ENCODE peak calls at places on chromosomes 3 and 15, in nine cellular contexts. M is GM10248, G is B cell, W is left ventricle myocardium inferior, U is omental fat pad, H is hepatocyte, Z is GM20000, X is HFFc6, F is breast epithelium. C is an unnamed sample.

GRCh38 chr15:70062321-70062956 is 35.3 kb downstream of the TLE3 start:
- DNase-seq in M (no peak), G (no peak), W (peak; percentile 80), U (no peak), H (peak; percentile 63), Z (no peak), X (peak; percentile 92), F (peak; percentile 77), C (peak; percentile 86)

GRCh38 chr3:183698318-183698731 is 728 bp downstream of the YEATS2 start:
- DNase-seq in M (peak; percentile 38), G (no peak), W (peak; percentile 17), U (no peak), H (peak; percentile 44), Z (peak; percentile 58), X (peak; percentile 46), F (no peak), C (no peak)

GRCh38 chr3:94345101-94345500 is 282.2 kb downstream of the NSUN3 start:
- DNase-seq in M (no peak), G (no peak), W (no peak), U (no peak), H (no peak), Z (no peak), X (no peak), F (no peak), C (no peak)

GRCh38 chr3:19399836-19400235 is 251.5 kb downstream of the KCNH8 start:
- DNase-seq in M (no peak), G (no peak), W (no peak), U (no peak), H (no peak), Z (no peak), X (no peak), F (no peak), C (no peak)

GRCh38 chr15:77527831-77528231 is 104.9 kb downstream of the LINGO1 start:
- DNase-seq in M (no peak), G (no peak), W (no peak), U (no peak), H (no peak), Z (no peak), X (no peak), F (no peak), C (no peak)

GRCh38 chr15:28918141-28918983 is 32.6 kb downstream of the APBA2 start:
- DNase-seq in M (no peak), G (no peak), W (no peak), U (no peak), H (peak; percentile 69), Z (no peak), X (no peak), F (no peak), C (peak; percentile 56)

GRCh38 chr3:127888564-127889107 is 26.4 kb upstream of the KBTBD12 start:
- DNase-seq in M (no peak), G (no peak), W (peak; percentile 26), U (no peak), H (no peak), Z (no peak), X (no peak), F (no peak), C (no peak)

GRCh38 chr3:78204977-78205376 is 1165.1 kb downstream of the ROBO2 start:
- DNase-seq in M (no peak), G (no peak), W (no peak), U (no peak), H (peak; percentile 8), Z (no peak), X (peak; percentile 35), F (no peak), C (no peak)

GRCh38 chr15:95459288-95459687 is 871.2 kb upstream of the NR2F2 start:
- DNase-seq in M (no peak), G (no peak), W (no peak), U (no peak), H (no peak), Z (no peak), X (no peak), F (no peak), C (no peak)

GRCh38 chr3:109265300-109265699 is 51.0 kb downstream of the DPPA2 start:
- DNase-seq in M (no peak), G (no peak), W (no peak), U (no peak), H (no peak), Z (no peak), X (no peak), F (no peak), C (no peak)

GRCh38 chr3:133610031-133610430 is 36.5 kb downstream of the CDV3 start:
- DNase-seq in M (no peak), G (no peak), W (no peak), U (no peak), H (no peak), Z (no peak), X (no peak), F (no peak), C (no peak)

GRCh38 chr15:31843426-31844055 is 186.8 kb upstream of the CHRNA7 start:
- DNase-seq in M (no peak), G (no peak), W (no peak), U (no peak), H (no peak), Z (no peak), X (no peak), F (no peak), C (no peak)

GRCh38 chr3:183909030-183909600 is 24.4 kb upstream of the PARL start:
- DNase-seq in M (no peak), G (no peak), W (no peak), U (no peak), H (no peak), Z (no peak), X (no peak), F (no peak), C (no peak)

GRCh38 chr3:115648559-115648958 is 25.2 kb downstream of the GAP43 start:
- DNase-seq in M (no peak), G (no peak), W (no peak), U (no peak), H (no peak), Z (no peak), X (peak; percentile 53), F (no peak), C (no peak)

GRCh38 chr3:25047058-25047457 is 381.0 kb upstream of the RARB start:
- DNase-seq in M (no peak), G (no peak), W (no peak), U (no peak), H (peak; percentile 48), Z (no peak), X (no peak), F (no peak), C (no peak)

GRCh38 chr3:48502728-48503168 is 1.2 kb downstream of the SHISA5 start:
- DNase-seq in M (no peak), G (no peak), W (peak; percentile 54), U (peak; percentile 28), H (no peak), Z (no peak), X (no peak), F (peak; percentile 60), C (no peak)

GRCh38 chr15:37764733-37765191 is 169.7 kb upstream of the TMCO5A start:
- DNase-seq in M (peak; percentile 14), G (no peak), W (no peak), U (no peak), H (peak; percentile 64), Z (peak; percentile 12), X (peak; percentile 63), F (no peak), C (no peak)
- TF ChIP-seq CTCF in M (peak; percentile 42), G (peak; percentile 56), W (peak; percentile 59), U (no peak), H (peak; percentile 63), Z (peak; percentile 25), X (peak; percentile 91), F (no peak), C (peak; percentile 50)

DNA sequence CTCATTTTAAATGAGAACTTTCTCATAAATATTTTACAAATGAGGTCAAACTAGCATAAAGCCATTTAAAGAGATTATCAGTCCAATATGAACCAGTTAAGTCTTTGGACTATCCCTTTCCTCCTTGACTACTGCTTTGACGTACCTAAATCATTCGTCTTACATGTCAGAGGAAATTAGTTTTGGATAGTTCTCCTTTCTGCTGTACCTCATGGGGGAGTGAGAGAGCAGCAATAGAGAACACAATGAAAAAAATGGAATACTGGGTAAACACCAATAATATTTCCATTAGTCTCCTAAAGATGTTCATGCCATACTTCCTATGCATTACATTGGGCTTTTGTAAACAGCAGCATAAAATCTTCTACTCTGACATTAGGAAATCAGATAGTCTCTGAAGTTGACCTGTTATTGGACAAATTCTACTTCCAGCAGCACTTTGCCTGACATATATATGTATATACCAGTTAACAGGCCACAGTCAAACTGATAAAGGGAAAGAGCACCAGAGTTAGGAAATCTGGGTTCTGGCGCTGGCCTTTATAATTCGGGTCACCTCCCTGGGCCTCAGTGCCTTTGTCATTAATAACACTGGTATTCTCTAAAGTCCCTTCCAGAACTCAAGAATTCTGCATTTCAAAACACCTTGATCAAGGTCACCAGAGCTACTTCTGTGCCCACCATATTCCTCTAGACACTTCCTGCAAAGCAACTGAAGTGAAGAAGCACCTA is 26.8 kb downstream of the TIMMDC1 start:
- DNase-seq in M (no peak), G (no peak), W (no peak), U (no peak), H (no peak), Z (no peak), X (peak; percentile 15), F (no peak), C (no peak)
- TF ChIP-seq CTCF in M (peak; percentile 40), G (peak; percentile 54), W (peak; percentile 59), U (no peak), H (peak; percentile 39), Z (peak; percentile 8), X (peak; percentile 63), F (no peak), C (no peak)

DNA sequence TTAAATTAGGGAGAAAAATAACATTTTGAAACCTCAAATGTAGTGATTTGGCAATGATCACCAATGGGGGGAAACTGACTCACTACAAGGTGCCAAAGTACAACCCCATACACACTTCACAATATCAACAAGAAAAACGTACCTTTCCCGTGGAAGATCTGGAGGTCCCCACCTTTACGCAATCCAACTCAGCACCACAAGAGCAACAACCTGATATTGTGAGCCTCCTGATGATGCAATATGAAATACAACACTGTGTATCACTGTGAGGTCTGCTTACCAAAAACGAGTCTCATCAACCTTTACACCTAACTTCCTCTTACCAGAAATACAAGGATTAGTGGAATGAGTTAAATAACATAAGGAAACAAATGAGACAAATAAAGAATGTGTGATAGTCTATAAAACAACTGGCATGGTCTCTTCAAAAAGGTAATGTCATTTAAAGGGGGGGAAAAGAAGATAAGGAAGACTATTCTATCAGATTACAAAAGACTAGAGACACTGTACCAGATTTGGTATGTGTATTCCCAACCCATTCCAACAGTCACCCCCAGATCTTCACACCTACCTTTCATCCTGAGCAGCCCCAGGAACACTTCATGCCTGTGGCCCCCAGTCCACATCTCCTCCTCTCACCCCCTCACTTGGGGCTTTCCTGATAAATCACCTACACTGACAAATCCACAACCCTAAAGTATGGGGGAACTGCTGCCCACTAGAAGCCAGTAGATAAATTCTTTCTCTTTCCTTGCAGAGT is 27.7 kb downstream of the DLG1 start:
- DNase-seq in M (no peak), G (no peak), W (no peak), U (no peak), H (no peak), Z (no peak), X (no peak), F (no peak), C (no peak)
- TF ChIP-seq CTCF in M (no peak), G (no peak), W (no peak), U (no peak), H (no peak), Z (no peak), X (no peak), F (no peak), C (no peak)

DNA sequence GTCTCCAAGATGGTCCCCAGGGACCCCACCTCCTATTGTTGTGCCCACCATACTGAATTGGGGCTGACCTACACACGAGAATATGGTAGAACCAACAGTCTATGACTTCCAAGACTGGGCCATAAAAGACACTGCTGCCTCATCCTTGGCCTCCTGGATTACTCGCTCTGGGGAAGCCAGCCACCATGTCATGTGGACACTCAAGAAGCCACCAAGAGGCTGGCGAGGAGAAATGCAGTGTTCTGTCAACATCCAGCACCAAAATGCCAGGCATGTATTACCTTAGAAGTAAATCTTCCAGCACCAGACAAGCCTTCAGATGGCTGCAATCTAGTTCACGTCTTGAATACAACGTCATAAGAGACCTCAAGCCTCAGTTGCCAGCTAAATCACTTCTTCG is 17.1 kb upstream of the TPM1 start:
- DNase-seq in M (no peak), G (no peak), W (no peak), U (no peak), H (no peak), Z (no peak), X (no peak), F (no peak), C (no peak)
- TF ChIP-seq CTCF in M (no peak), G (no peak), W (no peak), U (no peak), H (no peak), Z (no peak), X (no peak), F (no peak), C (no peak)

C was measured in mesothelial cell of epicardium.